ENCODE peak calls at places on chromosomes 11 and 22, in ten cellular contexts. One of them, this sample, is unnamed.
A peak's percentile ranks its signal among the peaks of the same experiment; 100 is the strongest.

GRCh38 chr11:69014936-69015549 is 2.0 kb upstream of the MRGPRF start:
- DNase-seq in PC-9: no peak
- DNase-seq in H9: no peak
- DNase-seq in mammary epithelial cell: no peak
- DNase-seq in left lung: peak; percentile 57
- DNase-seq in H1: no peak
- DNase-seq in sigmoid colon: no peak
- DNase-seq in tibial artery: no peak
- DNase-seq in CD4-positive, alpha-beta T cell: no peak
- DNase-seq in IMR-90: no peak
- DNase-seq in this sample: no peak

GRCh38 chr11:60078021-60078420 is 10.4 kb upstream of the MS4A2 start:
- DNase-seq in PC-9: no peak
- DNase-seq in H9: no peak
- DNase-seq in mammary epithelial cell: no peak
- DNase-seq in left lung: no peak
- DNase-seq in H1: no peak
- DNase-seq in sigmoid colon: no peak
- DNase-seq in tibial artery: no peak
- DNase-seq in CD4-positive, alpha-beta T cell: no peak
- DNase-seq in IMR-90: no peak
- DNase-seq in this sample: no peak

GRCh38 chr11:93849751-93850584 is 450 bp downstream of the VSTM5 start:
- DNase-seq in PC-9: no peak
- DNase-seq in H9: peak; percentile 52
- DNase-seq in mammary epithelial cell: peak; percentile 1
- DNase-seq in left lung: peak; percentile 78
- DNase-seq in H1: peak; percentile 58
- DNase-seq in sigmoid colon: no peak
- DNase-seq in tibial artery: no peak
- DNase-seq in CD4-positive, alpha-beta T cell: no peak
- DNase-seq in IMR-90: no peak
- DNase-seq in this sample: no peak

GRCh38 chr22:46213052-46213451 is 37.0 kb downstream of the CDPF1 start:
- DNase-seq in PC-9: no peak
- DNase-seq in H9: no peak
- DNase-seq in mammary epithelial cell: no peak
- DNase-seq in left lung: no peak
- DNase-seq in H1: no peak
- DNase-seq in sigmoid colon: no peak
- DNase-seq in tibial artery: no peak
- DNase-seq in CD4-positive, alpha-beta T cell: no peak
- DNase-seq in IMR-90: peak; percentile 6
- DNase-seq in this sample: no peak

GRCh38 chr11:134755535-134755934 is 343.5 kb upstream of the B3GAT1 start:
- DNase-seq in PC-9: no peak
- DNase-seq in H9: no peak
- DNase-seq in mammary epithelial cell: no peak
- DNase-seq in left lung: no peak
- DNase-seq in H1: no peak
- DNase-seq in sigmoid colon: no peak
- DNase-seq in tibial artery: no peak
- DNase-seq in CD4-positive, alpha-beta T cell: no peak
- DNase-seq in IMR-90: no peak
- DNase-seq in this sample: no peak

GRCh38 chr11:134625631-134626030 is 213.6 kb upstream of the B3GAT1 start:
- DNase-seq in PC-9: no peak
- DNase-seq in H9: no peak
- DNase-seq in mammary epithelial cell: no peak
- DNase-seq in left lung: no peak
- DNase-seq in H1: no peak
- DNase-seq in sigmoid colon: no peak
- DNase-seq in tibial artery: no peak
- DNase-seq in CD4-positive, alpha-beta T cell: no peak
- DNase-seq in IMR-90: no peak
- DNase-seq in this sample: no peak

GRCh38 chr11:13051257-13051656 is 42.1 kb downstream of the RASSF10 start:
- DNase-seq in PC-9: peak; percentile 40
- DNase-seq in H9: no peak
- DNase-seq in mammary epithelial cell: peak; percentile 81
- DNase-seq in left lung: no peak
- DNase-seq in H1: no peak
- DNase-seq in sigmoid colon: no peak
- DNase-seq in tibial artery: no peak
- DNase-seq in CD4-positive, alpha-beta T cell: no peak
- DNase-seq in IMR-90: no peak
- DNase-seq in this sample: no peak

GRCh38 chr22:29194269-29194668 is 11.4 kb upstream of the EMID1 start:
- DNase-seq in PC-9: no peak
- DNase-seq in H9: no peak
- DNase-seq in mammary epithelial cell: no peak
- DNase-seq in left lung: no peak
- DNase-seq in H1: no peak
- DNase-seq in sigmoid colon: no peak
- DNase-seq in tibial artery: no peak
- DNase-seq in CD4-positive, alpha-beta T cell: no peak
- DNase-seq in IMR-90: no peak
- DNase-seq in this sample: peak; percentile 14

GRCh38 chr11:44670814-44671213 is 55.9 kb upstream of the TSPAN18 start:
- DNase-seq in PC-9: no peak
- DNase-seq in H9: no peak
- DNase-seq in mammary epithelial cell: no peak
- DNase-seq in left lung: no peak
- DNase-seq in H1: no peak
- DNase-seq in sigmoid colon: no peak
- DNase-seq in tibial artery: no peak
- DNase-seq in CD4-positive, alpha-beta T cell: no peak
- DNase-seq in IMR-90: no peak
- DNase-seq in this sample: no peak

DNA sequence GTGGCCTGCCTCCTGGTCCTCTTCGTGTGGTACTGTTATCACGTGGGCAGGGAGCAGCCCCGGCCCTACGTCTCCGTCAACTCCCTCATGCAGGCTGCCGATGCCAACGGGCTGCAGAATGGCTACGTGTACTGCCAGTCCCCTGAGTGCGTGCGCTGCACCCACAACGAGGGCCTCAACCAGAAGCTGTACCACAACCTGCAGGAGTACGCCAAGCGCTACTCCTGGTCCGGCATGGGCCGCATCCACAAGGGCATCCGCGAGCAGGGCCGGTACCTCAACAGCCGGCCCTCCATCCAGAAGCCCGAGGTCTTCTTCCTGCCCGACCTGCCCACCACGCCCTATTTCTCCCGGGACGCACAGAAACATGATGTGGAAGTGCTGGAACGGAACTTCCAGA is 4.7 kb downstream of the ASPHD2 start:
- DNase-seq in PC-9: no peak
- DNase-seq in H9: no peak
- DNase-seq in mammary epithelial cell: no peak
- DNase-seq in left lung: no peak
- DNase-seq in H1: no peak
- DNase-seq in sigmoid colon: no peak
- DNase-seq in tibial artery: no peak
- DNase-seq in CD4-positive, alpha-beta T cell: no peak
- DNase-seq in IMR-90: no peak
- DNase-seq in this sample: no peak
- H3K27ac ChIP-seq in PC-9: no peak overlapping the region
- H3K27ac ChIP-seq in H9: no peak overlapping the region
- H3K27ac ChIP-seq in mammary epithelial cell: no peak overlapping the region
- H3K27ac ChIP-seq in left lung: no peak overlapping the region
- H3K27ac ChIP-seq in H1: no peak overlapping the region
- H3K27ac ChIP-seq in sigmoid colon: no peak overlapping the region
- H3K27ac ChIP-seq in tibial artery: no peak overlapping the region
- H3K27ac ChIP-seq in CD4-positive, alpha-beta T cell: no peak overlapping the region
- H3K27ac ChIP-seq in IMR-90: no peak overlapping the region
- H3K27ac ChIP-seq in this sample: no peak overlapping the region

GRCh38 chr11:66248903-66249302 is 19.5 kb upstream of the RAB1B start:
- DNase-seq in PC-9: no peak
- DNase-seq in H9: no peak
- DNase-seq in mammary epithelial cell: no peak
- DNase-seq in left lung: no peak
- DNase-seq in H1: no peak
- DNase-seq in sigmoid colon: no peak
- DNase-seq in tibial artery: no peak
- DNase-seq in CD4-positive, alpha-beta T cell: no peak
- DNase-seq in IMR-90: no peak
- DNase-seq in this sample: no peak
- TF ChIP-seq CTCF in PC-9: no peak
- TF ChIP-seq CTCF in H9: no peak
- TF ChIP-seq CTCF in mammary epithelial cell: no peak
- TF ChIP-seq CTCF in left lung: no peak
- TF ChIP-seq CTCF in H1: no peak
- TF ChIP-seq CTCF in sigmoid colon: no peak
- TF ChIP-seq CTCF in tibial artery: no peak
- TF ChIP-seq CTCF in CD4-positive, alpha-beta T cell: no peak
- TF ChIP-seq CTCF in IMR-90: no peak
- TF ChIP-seq CTCF in this sample: no peak

GRCh38 chr11:18245396-18245795 is 3.1 kb downstream of the SAA2 start:
- DNase-seq in PC-9: no peak
- DNase-seq in H9: no peak
- DNase-seq in mammary epithelial cell: peak; percentile 44
- DNase-seq in left lung: no peak
- DNase-seq in H1: no peak
- DNase-seq in sigmoid colon: no peak
- DNase-seq in tibial artery: no peak
- DNase-seq in CD4-positive, alpha-beta T cell: no peak
- DNase-seq in IMR-90: no peak
- DNase-seq in this sample: no peak
- H3K27ac ChIP-seq in PC-9: no peak overlapping the region
- H3K27ac ChIP-seq in H9: no peak overlapping the region
- H3K27ac ChIP-seq in mammary epithelial cell: no peak overlapping the region
- H3K27ac ChIP-seq in left lung: no peak overlapping the region
- H3K27ac ChIP-seq in H1: no peak overlapping the region
- H3K27ac ChIP-seq in sigmoid colon: no peak overlapping the region
- H3K27ac ChIP-seq in tibial artery: no peak overlapping the region
- H3K27ac ChIP-seq in CD4-positive, alpha-beta T cell: no peak overlapping the region
- H3K27ac ChIP-seq in IMR-90: no peak overlapping the region
- H3K27ac ChIP-seq in this sample: no peak overlapping the region

DNA sequence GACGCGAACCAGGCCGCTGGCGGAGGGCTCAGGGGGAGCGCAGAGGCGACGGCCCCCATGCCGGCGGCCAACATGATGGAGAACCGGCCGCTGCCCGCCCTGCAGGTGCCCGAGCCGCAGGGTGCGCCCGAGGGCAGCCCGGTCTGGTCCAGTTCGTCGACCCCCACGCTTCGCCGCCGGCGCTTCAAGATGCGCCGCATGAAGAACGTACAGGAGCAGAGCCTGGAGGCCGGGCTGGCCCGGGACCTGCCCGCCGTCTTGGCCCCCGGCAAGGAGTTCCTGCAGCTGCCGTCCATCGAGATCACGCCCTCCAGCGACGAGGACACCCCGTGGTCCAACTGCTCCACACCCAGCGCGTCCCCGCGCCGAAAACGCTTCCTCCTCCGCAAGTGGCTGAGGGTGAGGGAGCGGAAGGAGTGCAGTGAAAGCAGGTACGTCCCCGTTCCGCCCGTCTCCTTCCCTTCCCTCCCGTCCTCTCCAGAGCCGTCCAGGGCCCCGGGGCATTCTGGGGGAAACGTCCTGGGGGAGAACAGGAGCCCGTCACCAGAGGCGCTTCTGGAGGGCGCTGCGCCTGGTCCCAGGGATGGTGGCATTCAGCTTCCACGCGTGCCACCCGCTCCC is 777 bp downstream of the GRAMD1B start:
- DNase-seq in PC-9: peak; percentile 55
- DNase-seq in H9: peak; percentile 66
- DNase-seq in mammary epithelial cell: peak; percentile 1
- DNase-seq in left lung: peak; percentile 96
- DNase-seq in H1: peak; percentile 76
- DNase-seq in sigmoid colon: peak; percentile 78
- DNase-seq in tibial artery: peak; percentile 62
- DNase-seq in CD4-positive, alpha-beta T cell: peak; percentile 60
- DNase-seq in IMR-90: peak; percentile 51
- DNase-seq in this sample: no peak
- TF ChIP-seq CTCF in PC-9: no peak
- TF ChIP-seq CTCF in H9: no peak
- TF ChIP-seq CTCF in mammary epithelial cell: no peak
- TF ChIP-seq CTCF in left lung: no peak
- TF ChIP-seq CTCF in H1: no peak
- TF ChIP-seq CTCF in sigmoid colon: no peak
- TF ChIP-seq CTCF in tibial artery: no peak
- TF ChIP-seq CTCF in CD4-positive, alpha-beta T cell: no peak
- TF ChIP-seq CTCF in IMR-90: no peak
- TF ChIP-seq CTCF in this sample: no peak

GRCh38 chr11:83073248-83073647 is 1.6 kb upstream of the RAB30 start:
- DNase-seq in PC-9: no peak
- DNase-seq in H9: no peak
- DNase-seq in mammary epithelial cell: no peak
- DNase-seq in left lung: no peak
- DNase-seq in H1: no peak
- DNase-seq in sigmoid colon: no peak
- DNase-seq in tibial artery: no peak
- DNase-seq in CD4-positive, alpha-beta T cell: no peak
- DNase-seq in IMR-90: no peak
- DNase-seq in this sample: no peak

GRCh38 chr11:83070878-83071640 is 638 bp downstream of the RAB30 start:
- DNase-seq in PC-9: no peak
- DNase-seq in H9: no peak
- DNase-seq in mammary epithelial cell: no peak
- DNase-seq in left lung: no peak
- DNase-seq in H1: no peak
- DNase-seq in sigmoid colon: peak; percentile 85
- DNase-seq in tibial artery: peak; percentile 55
- DNase-seq in CD4-positive, alpha-beta T cell: no peak
- DNase-seq in IMR-90: peak; percentile 26
- DNase-seq in this sample: no peak

GRCh38 chr11:83071641-83072591 is at the start of gene RAB30:
- DNase-seq in PC-9: peak; percentile 100
- DNase-seq in H9: peak; percentile 99
- DNase-seq in mammary epithelial cell: peak; percentile 100
- DNase-seq in left lung: peak; percentile 92
- DNase-seq in H1: peak; percentile 88
- DNase-seq in sigmoid colon: peak; percentile 99
- DNase-seq in tibial artery: peak; percentile 99
- DNase-seq in CD4-positive, alpha-beta T cell: peak; percentile 85
- DNase-seq in IMR-90: peak; percentile 100
- DNase-seq in this sample: peak; percentile 100

GRCh38 chr11:83073884-83074283 is 2.2 kb upstream of the RAB30 start:
- DNase-seq in PC-9: no peak
- DNase-seq in H9: no peak
- DNase-seq in mammary epithelial cell: no peak
- DNase-seq in left lung: no peak
- DNase-seq in H1: no peak
- DNase-seq in sigmoid colon: no peak
- DNase-seq in tibial artery: no peak
- DNase-seq in CD4-positive, alpha-beta T cell: no peak
- DNase-seq in IMR-90: no peak
- DNase-seq in this sample: no peak

DNA sequence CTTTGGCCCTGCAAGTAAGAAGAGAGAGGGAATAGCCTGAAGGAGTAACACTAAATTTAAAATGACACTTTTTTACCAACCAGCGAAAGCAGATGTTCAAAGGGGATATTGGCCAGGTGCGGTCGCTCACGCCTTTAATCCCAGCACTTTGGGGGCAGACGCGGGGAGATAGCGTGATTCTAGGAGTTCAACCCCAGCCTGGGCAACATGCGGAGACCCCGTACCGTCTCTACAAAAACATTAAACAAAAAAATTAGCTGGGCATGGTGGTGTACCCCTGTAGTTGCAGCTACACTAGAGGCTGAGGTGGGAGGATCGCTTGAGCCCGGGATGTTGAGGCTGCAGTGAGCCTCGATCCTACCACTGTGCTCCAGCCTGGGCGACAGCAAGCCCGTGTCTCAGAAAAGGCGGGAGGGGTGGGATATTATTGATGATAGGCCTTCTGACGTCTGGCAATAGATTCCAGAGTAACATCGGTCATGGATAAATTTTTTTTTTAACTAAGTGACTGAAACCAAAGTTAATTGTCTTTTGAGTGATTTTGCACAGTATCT is 1.1 kb upstream of the RAB30 start:
- DNase-seq in PC-9: no peak
- DNase-seq in H9: no peak
- DNase-seq in mammary epithelial cell: no peak
- DNase-seq in left lung: no peak
- DNase-seq in H1: no peak
- DNase-seq in sigmoid colon: no peak
- DNase-seq in tibial artery: no peak
- DNase-seq in CD4-positive, alpha-beta T cell: no peak
- DNase-seq in IMR-90: no peak
- DNase-seq in this sample: no peak
- H3K27ac ChIP-seq in PC-9: peak overlapping the region; percentile 66
- H3K27ac ChIP-seq in H9: peak overlapping the region; percentile 83
- H3K27ac ChIP-seq in mammary epithelial cell: peak overlapping the region; percentile 90
- H3K27ac ChIP-seq in left lung: peak overlapping the region; percentile 89
- H3K27ac ChIP-seq in H1: peak overlapping the region; percentile 98
- H3K27ac ChIP-seq in sigmoid colon: peak overlapping the region; percentile 91
- H3K27ac ChIP-seq in tibial artery: peak overlapping the region; percentile 92
- H3K27ac ChIP-seq in CD4-positive, alpha-beta T cell: peak overlapping the region; percentile 91
- H3K27ac ChIP-seq in IMR-90: peak overlapping the region; percentile 93
- H3K27ac ChIP-seq in this sample: peak overlapping the region; percentile 77

This sample was measured in MM.1S.